ENCODE peak calls at places on chromosomes 6 and 20, in seven cellular contexts. One of them, this sample, is unnamed.

GRCh38 chr6:96877151-96877550 is 20.5 kb downstream of the NDUFAF4 start:
- DNase-seq in adrenal gland: no peak
- DNase-seq in activated T-helper 2 cell treated with anti-CD3 and anti-CD28 coated beads, Interferon-gamma antibody, Interleukin-2, Interleukin-4, amounts not matched to agents 10 μg/mL and 5 μg/mL and 100 μg/mL, durations not matched to agents 14 hours and 24 hours and 36 hours: no peak
- DNase-seq in GM03348: no peak
- DNase-seq in T-cell: no peak
- DNase-seq in coronary artery: no peak
- DNase-seq in ovary: no peak
- DNase-seq in this sample: no peak

GRCh38 chr20:3547906-3548305 is 77.1 kb downstream of the ATRN start:
- DNase-seq in T-cell: no peak
- DNase-seq in activated T-helper 2 cell treated with anti-CD3 and anti-CD28 coated beads, Interferon-gamma antibody, Interleukin-2, Interleukin-4, amounts not matched to agents 10 μg/mL and 5 μg/mL and 100 μg/mL, durations not matched to agents 14 hours and 24 hours and 36 hours: no peak
- DNase-seq in coronary artery: no peak
- DNase-seq in ovary: no peak
- DNase-seq in adrenal gland: no peak
- DNase-seq in GM03348: no peak
- DNase-seq in this sample: no peak

GRCh38 chr20:8144282-8145245 is 12.5 kb downstream of the PLCB1 start:
- DNase-seq in T-cell: no peak
- DNase-seq in ovary: no peak
- DNase-seq in activated T-helper 2 cell treated with anti-CD3 and anti-CD28 coated beads, Interferon-gamma antibody, Interleukin-2, Interleukin-4, amounts not matched to agents 10 μg/mL and 5 μg/mL and 100 μg/mL, durations not matched to agents 14 hours and 24 hours and 36 hours: no peak
- DNase-seq in coronary artery: no peak
- DNase-seq in adrenal gland: no peak
- DNase-seq in GM03348: peak
- DNase-seq in this sample: no peak

GRCh38 chr6:118548136-118548535 is at the start of gene PLN:
- DNase-seq in T-cell: no peak
- DNase-seq in adrenal gland: no peak
- DNase-seq in coronary artery: no peak
- DNase-seq in ovary: no peak
- DNase-seq in GM03348: no peak
- DNase-seq in activated T-helper 2 cell treated with anti-CD3 and anti-CD28 coated beads, Interferon-gamma antibody, Interleukin-2, Interleukin-4, amounts not matched to agents 10 μg/mL and 5 μg/mL and 100 μg/mL, durations not matched to agents 14 hours and 24 hours and 36 hours: no peak
- DNase-seq in this sample: no peak

GRCh38 chr20:44586289-44586911 is 4.0 kb downstream of the PKIG start:
- DNase-seq in GM03348: no peak
- DNase-seq in adrenal gland: no peak
- DNase-seq in coronary artery: no peak
- DNase-seq in activated T-helper 2 cell treated with anti-CD3 and anti-CD28 coated beads, Interferon-gamma antibody, Interleukin-2, Interleukin-4, amounts not matched to agents 10 μg/mL and 5 μg/mL and 100 μg/mL, durations not matched to agents 14 hours and 24 hours and 36 hours: no peak
- DNase-seq in T-cell: no peak
- DNase-seq in ovary: no peak
- DNase-seq in this sample: no peak

GRCh38 chr20:5657190-5657872 is 92.9 kb upstream of the SHLD1 start:
- DNase-seq in coronary artery: no peak
- DNase-seq in GM03348: peak
- DNase-seq in ovary: peak
- DNase-seq in T-cell: no peak
- DNase-seq in activated T-helper 2 cell treated with anti-CD3 and anti-CD28 coated beads, Interferon-gamma antibody, Interleukin-2, Interleukin-4, amounts not matched to agents 10 μg/mL and 5 μg/mL and 100 μg/mL, durations not matched to agents 14 hours and 24 hours and 36 hours: no peak
- DNase-seq in adrenal gland: peak
- DNase-seq in this sample: no peak

GRCh38 chr6:20038385-20038784 is 173.9 kb downstream of the MBOAT1 start:
- DNase-seq in T-cell: no peak
- DNase-seq in GM03348: no peak
- DNase-seq in adrenal gland: no peak
- DNase-seq in ovary: no peak
- DNase-seq in coronary artery: no peak
- DNase-seq in activated T-helper 2 cell treated with anti-CD3 and anti-CD28 coated beads, Interferon-gamma antibody, Interleukin-2, Interleukin-4, amounts not matched to agents 10 μg/mL and 5 μg/mL and 100 μg/mL, durations not matched to agents 14 hours and 24 hours and 36 hours: no peak
- DNase-seq in this sample: no peak

GRCh38 chr6:20589266-20589665 is 55.0 kb downstream of the CDKAL1 start:
- DNase-seq in adrenal gland: no peak
- DNase-seq in GM03348: peak
- DNase-seq in ovary: no peak
- DNase-seq in coronary artery: no peak
- DNase-seq in activated T-helper 2 cell treated with anti-CD3 and anti-CD28 coated beads, Interferon-gamma antibody, Interleukin-2, Interleukin-4, amounts not matched to agents 10 μg/mL and 5 μg/mL and 100 μg/mL, durations not matched to agents 14 hours and 24 hours and 36 hours: no peak
- DNase-seq in T-cell: no peak
- DNase-seq in this sample: no peak

GRCh38 chr6:52389626-52390360 is 27.8 kb downstream of the PAQR8 start:
- DNase-seq in activated T-helper 2 cell treated with anti-CD3 and anti-CD28 coated beads, Interferon-gamma antibody, Interleukin-2, Interleukin-4, amounts not matched to agents 10 μg/mL and 5 μg/mL and 100 μg/mL, durations not matched to agents 14 hours and 24 hours and 36 hours: peak
- DNase-seq in ovary: no peak
- DNase-seq in T-cell: peak
- DNase-seq in adrenal gland: peak
- DNase-seq in coronary artery: no peak
- DNase-seq in GM03348: peak
- DNase-seq in this sample: no peak

GRCh38 chr6:17905611-17906592 is 81.5 kb downstream of the KIF13A start:
- DNase-seq in coronary artery: no peak
- DNase-seq in activated T-helper 2 cell treated with anti-CD3 and anti-CD28 coated beads, Interferon-gamma antibody, Interleukin-2, Interleukin-4, amounts not matched to agents 10 μg/mL and 5 μg/mL and 100 μg/mL, durations not matched to agents 14 hours and 24 hours and 36 hours: no peak
- DNase-seq in GM03348: peak
- DNase-seq in T-cell: no peak
- DNase-seq in adrenal gland: no peak
- DNase-seq in ovary: no peak
- DNase-seq in this sample: no peak

GRCh38 chr20:37643400-37643799 is 50.4 kb upstream of the CTNNBL1 start:
- DNase-seq in adrenal gland: no peak
- DNase-seq in T-cell: no peak
- DNase-seq in coronary artery: no peak
- DNase-seq in GM03348: no peak
- DNase-seq in activated T-helper 2 cell treated with anti-CD3 and anti-CD28 coated beads, Interferon-gamma antibody, Interleukin-2, Interleukin-4, amounts not matched to agents 10 μg/mL and 5 μg/mL and 100 μg/mL, durations not matched to agents 14 hours and 24 hours and 36 hours: no peak
- DNase-seq in ovary: no peak
- DNase-seq in this sample: no peak

GRCh38 chr20:19382371-19382770 is 169.9 kb downstream of the SLC24A3 start:
- DNase-seq in ovary: no peak
- DNase-seq in T-cell: no peak
- DNase-seq in coronary artery: no peak
- DNase-seq in GM03348: no peak
- DNase-seq in activated T-helper 2 cell treated with anti-CD3 and anti-CD28 coated beads, Interferon-gamma antibody, Interleukin-2, Interleukin-4, amounts not matched to agents 10 μg/mL and 5 μg/mL and 100 μg/mL, durations not matched to agents 14 hours and 24 hours and 36 hours: no peak
- DNase-seq in adrenal gland: no peak
- DNase-seq in this sample: no peak

GRCh38 chr6:154868143-154868594 is 126.9 kb upstream of the TIAM2 start:
- DNase-seq in adrenal gland: no peak
- DNase-seq in GM03348: peak
- DNase-seq in activated T-helper 2 cell treated with anti-CD3 and anti-CD28 coated beads, Interferon-gamma antibody, Interleukin-2, Interleukin-4, amounts not matched to agents 10 μg/mL and 5 μg/mL and 100 μg/mL, durations not matched to agents 14 hours and 24 hours and 36 hours: no peak
- DNase-seq in coronary artery: no peak
- DNase-seq in ovary: no peak
- DNase-seq in T-cell: no peak
- DNase-seq in this sample: no peak

GRCh38 chr6:32244946-32245398 is 21.1 kb upstream of the NOTCH4 start:
- DNase-seq in adrenal gland: peak
- DNase-seq in ovary: peak
- DNase-seq in GM03348: peak
- DNase-seq in activated T-helper 2 cell treated with anti-CD3 and anti-CD28 coated beads, Interferon-gamma antibody, Interleukin-2, Interleukin-4, amounts not matched to agents 10 μg/mL and 5 μg/mL and 100 μg/mL, durations not matched to agents 14 hours and 24 hours and 36 hours: peak
- DNase-seq in T-cell: peak
- DNase-seq in coronary artery: no peak
- DNase-seq in this sample: no peak

GRCh38 chr6:293185-294174 is 1.2 kb downstream of the DUSP22 start:
- DNase-seq in T-cell: no peak
- DNase-seq in adrenal gland: no peak
- DNase-seq in ovary: no peak
- DNase-seq in activated T-helper 2 cell treated with anti-CD3 and anti-CD28 coated beads, Interferon-gamma antibody, Interleukin-2, Interleukin-4, amounts not matched to agents 10 μg/mL and 5 μg/mL and 100 μg/mL, durations not matched to agents 14 hours and 24 hours and 36 hours: peak
- DNase-seq in coronary artery: peak
- DNase-seq in GM03348: peak
- DNase-seq in this sample: no peak

GRCh38 chr6:14450133-14451040 is 332.8 kb downstream of the CD83 start:
- DNase-seq in adrenal gland: no peak
- DNase-seq in activated T-helper 2 cell treated with anti-CD3 and anti-CD28 coated beads, Interferon-gamma antibody, Interleukin-2, Interleukin-4, amounts not matched to agents 10 μg/mL and 5 μg/mL and 100 μg/mL, durations not matched to agents 14 hours and 24 hours and 36 hours: no peak
- DNase-seq in ovary: no peak
- DNase-seq in T-cell: no peak
- DNase-seq in GM03348: no peak
- DNase-seq in coronary artery: no peak
- DNase-seq in this sample: no peak

GRCh38 chr6:131979515-131980337 is 28.6 kb upstream of the CCN2 start:
- DNase-seq in GM03348: peak
- DNase-seq in ovary: no peak
- DNase-seq in T-cell: no peak
- DNase-seq in coronary artery: no peak
- DNase-seq in activated T-helper 2 cell treated with anti-CD3 and anti-CD28 coated beads, Interferon-gamma antibody, Interleukin-2, Interleukin-4, amounts not matched to agents 10 μg/mL and 5 μg/mL and 100 μg/mL, durations not matched to agents 14 hours and 24 hours and 36 hours: no peak
- DNase-seq in adrenal gland: no peak
- DNase-seq in this sample: no peak

GRCh38 chr6:24766685-24767462 is 7.9 kb upstream of the GMNN start:
- DNase-seq in T-cell: no peak
- DNase-seq in ovary: no peak
- DNase-seq in coronary artery: no peak
- DNase-seq in GM03348: peak
- DNase-seq in adrenal gland: no peak
- DNase-seq in activated T-helper 2 cell treated with anti-CD3 and anti-CD28 coated beads, Interferon-gamma antibody, Interleukin-2, Interleukin-4, amounts not matched to agents 10 μg/mL and 5 μg/mL and 100 μg/mL, durations not matched to agents 14 hours and 24 hours and 36 hours: no peak
- DNase-seq in this sample: no peak

GRCh38 chr6:153117986-153118886 is 12.8 kb downstream of the RGS17 start:
- DNase-seq in T-cell: no peak
- DNase-seq in GM03348: peak
- DNase-seq in activated T-helper 2 cell treated with anti-CD3 and anti-CD28 coated beads, Interferon-gamma antibody, Interleukin-2, Interleukin-4, amounts not matched to agents 10 μg/mL and 5 μg/mL and 100 μg/mL, durations not matched to agents 14 hours and 24 hours and 36 hours: no peak
- DNase-seq in adrenal gland: no peak
- DNase-seq in ovary: no peak
- DNase-seq in coronary artery: no peak
- DNase-seq in this sample: no peak

GRCh38 chr6:157898169-157898568 is 75.1 kb downstream of the SNX9 start:
- DNase-seq in GM03348: no peak
- DNase-seq in T-cell: peak
- DNase-seq in activated T-helper 2 cell treated with anti-CD3 and anti-CD28 coated beads, Interferon-gamma antibody, Interleukin-2, Interleukin-4, amounts not matched to agents 10 μg/mL and 5 μg/mL and 100 μg/mL, durations not matched to agents 14 hours and 24 hours and 36 hours: no peak
- DNase-seq in ovary: no peak
- DNase-seq in coronary artery: no peak
- DNase-seq in adrenal gland: no peak
- DNase-seq in this sample: no peak

GRCh38 chr6:126110494-126111270 is 124.3 kb downstream of the TRMT11 start:
- DNase-seq in T-cell: no peak
- DNase-seq in activated T-helper 2 cell treated with anti-CD3 and anti-CD28 coated beads, Interferon-gamma antibody, Interleukin-2, Interleukin-4, amounts not matched to agents 10 μg/mL and 5 μg/mL and 100 μg/mL, durations not matched to agents 14 hours and 24 hours and 36 hours: no peak
- DNase-seq in adrenal gland: no peak
- DNase-seq in coronary artery: no peak
- DNase-seq in ovary: no peak
- DNase-seq in GM03348: no peak
- DNase-seq in this sample: no peak

GRCh38 chr6:35691027-35691824 is 2.5 kb upstream of the FKBP5 start:
- DNase-seq in coronary artery: peak
- DNase-seq in adrenal gland: peak
- DNase-seq in T-cell: no peak
- DNase-seq in GM03348: peak
- DNase-seq in activated T-helper 2 cell treated with anti-CD3 and anti-CD28 coated beads, Interferon-gamma antibody, Interleukin-2, Interleukin-4, amounts not matched to agents 10 μg/mL and 5 μg/mL and 100 μg/mL, durations not matched to agents 14 hours and 24 hours and 36 hours: no peak
- DNase-seq in ovary: peak
- DNase-seq in this sample: peak

GRCh38 chr6:41559655-41560439 is 13.7 kb downstream of the FOXP4 start:
- DNase-seq in ovary: no peak
- DNase-seq in coronary artery: no peak
- DNase-seq in GM03348: no peak
- DNase-seq in adrenal gland: no peak
- DNase-seq in T-cell: no peak
- DNase-seq in activated T-helper 2 cell treated with anti-CD3 and anti-CD28 coated beads, Interferon-gamma antibody, Interleukin-2, Interleukin-4, amounts not matched to agents 10 μg/mL and 5 μg/mL and 100 μg/mL, durations not matched to agents 14 hours and 24 hours and 36 hours: no peak
- DNase-seq in this sample: no peak

GRCh38 chr20:58753929-58754551 is 61.4 kb downstream of the NPEPL1 start:
- DNase-seq in ovary: no peak
- DNase-seq in adrenal gland: no peak
- DNase-seq in GM03348: no peak
- DNase-seq in activated T-helper 2 cell treated with anti-CD3 and anti-CD28 coated beads, Interferon-gamma antibody, Interleukin-2, Interleukin-4, amounts not matched to agents 10 μg/mL and 5 μg/mL and 100 μg/mL, durations not matched to agents 14 hours and 24 hours and 36 hours: no peak
- DNase-seq in T-cell: no peak
- DNase-seq in coronary artery: no peak
- DNase-seq in this sample: no peak

GRCh38 chr6:125509477-125509876 is 207.7 kb upstream of the HDDC2 start:
- DNase-seq in ovary: no peak
- DNase-seq in activated T-helper 2 cell treated with anti-CD3 and anti-CD28 coated beads, Interferon-gamma antibody, Interleukin-2, Interleukin-4, amounts not matched to agents 10 μg/mL and 5 μg/mL and 100 μg/mL, durations not matched to agents 14 hours and 24 hours and 36 hours: no peak
- DNase-seq in adrenal gland: no peak
- DNase-seq in coronary artery: no peak
- DNase-seq in GM03348: no peak
- DNase-seq in T-cell: no peak
- DNase-seq in this sample: no peak

This sample was measured in mesenteric fat pad.